ENCODE peak calls at places on chromosome 4, in nine cellular contexts. One of them, this sample, is unnamed.

GRCh38 chr4:19134685-19135084 is 1113.1 kb upstream of the LCORL start:
- DNase-seq in breast epithelium: no peak
- DNase-seq in nephron progenitor cell: no peak
- DNase-seq in endodermal cell: no peak
- DNase-seq in Panc1: no peak
- DNase-seq in CD4-positive, alpha-beta T cell: no peak
- DNase-seq in A549: no peak
- DNase-seq in B cell: no peak
- DNase-seq in gastrocnemius medialis: no peak
- DNase-seq in this sample: no peak

GRCh38 chr4:138341739-138342415 is 99.7 kb upstream of the SLC7A11 start:
- DNase-seq in breast epithelium: no peak
- DNase-seq in Panc1: no peak
- DNase-seq in A549: no peak
- DNase-seq in gastrocnemius medialis: no peak
- DNase-seq in CD4-positive, alpha-beta T cell: no peak
- DNase-seq in nephron progenitor cell: no peak
- DNase-seq in endodermal cell: no peak
- DNase-seq in B cell: no peak
- DNase-seq in this sample: no peak

GRCh38 chr4:185529413-185529812 is 5.9 kb downstream of the PDLIM3 start:
- DNase-seq in breast epithelium: no peak
- DNase-seq in nephron progenitor cell: no peak
- DNase-seq in CD4-positive, alpha-beta T cell: no peak
- DNase-seq in A549: no peak
- DNase-seq in Panc1: no peak
- DNase-seq in B cell: no peak
- DNase-seq in gastrocnemius medialis: peak
- DNase-seq in endodermal cell: no peak
- DNase-seq in this sample: no peak

GRCh38 chr4:52823478-52824092 is 38.5 kb upstream of the RASL11B start:
- DNase-seq in CD4-positive, alpha-beta T cell: no peak
- DNase-seq in B cell: no peak
- DNase-seq in A549: no peak
- DNase-seq in gastrocnemius medialis: no peak
- DNase-seq in breast epithelium: no peak
- DNase-seq in endodermal cell: no peak
- DNase-seq in nephron progenitor cell: no peak
- DNase-seq in Panc1: no peak
- DNase-seq in this sample: no peak

GRCh38 chr4:16524911-16525574 is 298.8 kb upstream of the TAPT1 start:
- DNase-seq in CD4-positive, alpha-beta T cell: no peak
- DNase-seq in B cell: no peak
- DNase-seq in Panc1: no peak
- DNase-seq in endodermal cell: no peak
- DNase-seq in nephron progenitor cell: no peak
- DNase-seq in breast epithelium: no peak
- DNase-seq in A549: no peak
- DNase-seq in gastrocnemius medialis: no peak
- DNase-seq in this sample: no peak

GRCh38 chr4:18894928-18895327 is 873.4 kb upstream of the LCORL start:
- DNase-seq in CD4-positive, alpha-beta T cell: no peak
- DNase-seq in nephron progenitor cell: no peak
- DNase-seq in B cell: no peak
- DNase-seq in breast epithelium: no peak
- DNase-seq in endodermal cell: no peak
- DNase-seq in Panc1: no peak
- DNase-seq in gastrocnemius medialis: no peak
- DNase-seq in A549: no peak
- DNase-seq in this sample: no peak

GRCh38 chr4:123524958-123525628 is 128.5 kb downstream of the SPRY1 start:
- DNase-seq in endodermal cell: no peak
- DNase-seq in CD4-positive, alpha-beta T cell: no peak
- DNase-seq in B cell: no peak
- DNase-seq in breast epithelium: no peak
- DNase-seq in A549: no peak
- DNase-seq in nephron progenitor cell: no peak
- DNase-seq in Panc1: no peak
- DNase-seq in gastrocnemius medialis: no peak
- DNase-seq in this sample: no peak

GRCh38 chr4:177484613-177485021 is 42.4 kb upstream of the AGA start:
- DNase-seq in A549: no peak
- DNase-seq in nephron progenitor cell: no peak
- DNase-seq in endodermal cell: no peak
- DNase-seq in CD4-positive, alpha-beta T cell: no peak
- DNase-seq in breast epithelium: no peak
- DNase-seq in Panc1: no peak
- DNase-seq in gastrocnemius medialis: no peak
- DNase-seq in B cell: no peak
- DNase-seq in this sample: no peak

GRCh38 chr4:56217383-56217890 is 169.9 kb downstream of the AASDH start:
- DNase-seq in breast epithelium: no peak
- DNase-seq in B cell: no peak
- DNase-seq in nephron progenitor cell: no peak
- DNase-seq in endodermal cell: no peak
- DNase-seq in A549: no peak
- DNase-seq in Panc1: no peak
- DNase-seq in gastrocnemius medialis: no peak
- DNase-seq in CD4-positive, alpha-beta T cell: no peak
- DNase-seq in this sample: no peak

GRCh38 chr4:150127757-150128156 is 49.5 kb downstream of the DCLK2 start:
- DNase-seq in breast epithelium: no peak
- DNase-seq in A549: no peak
- DNase-seq in B cell: no peak
- DNase-seq in nephron progenitor cell: no peak
- DNase-seq in Panc1: no peak
- DNase-seq in gastrocnemius medialis: no peak
- DNase-seq in CD4-positive, alpha-beta T cell: no peak
- DNase-seq in endodermal cell: no peak
- DNase-seq in this sample: no peak

GRCh38 chr4:109462297-109462696 is 28.7 kb downstream of the SEC24B start:
- DNase-seq in breast epithelium: no peak
- DNase-seq in nephron progenitor cell: no peak
- DNase-seq in CD4-positive, alpha-beta T cell: no peak
- DNase-seq in Panc1: no peak
- DNase-seq in endodermal cell: no peak
- DNase-seq in B cell: no peak
- DNase-seq in A549: no peak
- DNase-seq in gastrocnemius medialis: no peak
- DNase-seq in this sample: no peak

GRCh38 chr4:188663369-188663768 is 524.1 kb downstream of the TRIML1 start:
- DNase-seq in gastrocnemius medialis: no peak
- DNase-seq in B cell: no peak
- DNase-seq in Panc1: no peak
- DNase-seq in endodermal cell: no peak
- DNase-seq in breast epithelium: no peak
- DNase-seq in CD4-positive, alpha-beta T cell: no peak
- DNase-seq in A549: no peak
- DNase-seq in nephron progenitor cell: no peak
- DNase-seq in this sample: no peak

GRCh38 chr4:188661502-188661901 is 522.3 kb downstream of the TRIML1 start:
- DNase-seq in Panc1: no peak
- DNase-seq in A549: no peak
- DNase-seq in B cell: no peak
- DNase-seq in breast epithelium: no peak
- DNase-seq in endodermal cell: no peak
- DNase-seq in CD4-positive, alpha-beta T cell: no peak
- DNase-seq in gastrocnemius medialis: no peak
- DNase-seq in nephron progenitor cell: no peak
- DNase-seq in this sample: no peak

GRCh38 chr4:188660796-188661195 is 521.6 kb downstream of the TRIML1 start:
- DNase-seq in nephron progenitor cell: no peak
- DNase-seq in A549: no peak
- DNase-seq in B cell: no peak
- DNase-seq in CD4-positive, alpha-beta T cell: no peak
- DNase-seq in breast epithelium: no peak
- DNase-seq in endodermal cell: peak
- DNase-seq in gastrocnemius medialis: no peak
- DNase-seq in Panc1: no peak
- DNase-seq in this sample: no peak

GRCh38 chr4:188657365-188657764 is 518.1 kb downstream of the TRIML1 start:
- DNase-seq in endodermal cell: peak
- DNase-seq in nephron progenitor cell: no peak
- DNase-seq in CD4-positive, alpha-beta T cell: no peak
- DNase-seq in gastrocnemius medialis: no peak
- DNase-seq in B cell: no peak
- DNase-seq in breast epithelium: no peak
- DNase-seq in Panc1: no peak
- DNase-seq in A549: no peak
- DNase-seq in this sample: no peak

DNA sequence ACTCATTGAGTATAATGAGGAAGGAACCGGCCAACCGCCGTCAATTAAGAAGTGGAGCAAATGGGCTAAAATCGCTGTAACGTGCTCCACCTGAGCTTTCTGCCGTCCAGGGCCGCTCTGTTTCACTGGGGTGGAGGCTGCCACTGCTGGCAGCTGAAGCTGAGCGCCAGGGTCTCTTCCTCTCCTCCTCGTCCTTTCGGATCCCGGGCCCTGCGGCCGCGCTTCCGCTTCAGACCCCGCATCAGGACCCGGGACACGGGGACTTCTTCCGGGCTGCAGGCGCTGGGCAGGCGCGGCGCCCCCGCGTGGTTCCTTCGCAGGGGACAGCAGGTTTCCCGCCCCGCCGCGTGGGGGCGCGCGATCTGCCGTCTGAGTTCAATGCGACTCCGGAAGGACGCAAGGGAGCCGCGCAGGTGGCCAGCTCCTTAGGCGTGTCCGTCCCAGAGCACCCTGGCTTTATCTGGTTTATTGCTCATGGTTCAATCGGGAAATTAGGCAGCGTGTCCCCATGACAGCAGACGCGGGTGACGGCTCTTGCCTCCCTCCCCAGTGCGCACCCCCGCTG is 519.8 kb downstream of the TRIML1 start:
- DNase-seq in B cell: no peak
- DNase-seq in A549: no peak
- DNase-seq in gastrocnemius medialis: no peak
- DNase-seq in breast epithelium: no peak
- DNase-seq in Panc1: no peak
- DNase-seq in nephron progenitor cell: no peak
- DNase-seq in CD4-positive, alpha-beta T cell: no peak
- DNase-seq in endodermal cell: peak
- DNase-seq in this sample: no peak
- TF ChIP-seq CTCF in B cell: no peak
- TF ChIP-seq CTCF in A549: no peak
- TF ChIP-seq CTCF in gastrocnemius medialis: no peak
- TF ChIP-seq CTCF in breast epithelium: no peak
- TF ChIP-seq CTCF in Panc1: no peak
- TF ChIP-seq CTCF in nephron progenitor cell: no peak
- TF ChIP-seq CTCF in CD4-positive, alpha-beta T cell: no peak
- TF ChIP-seq CTCF in endodermal cell: peak
- TF ChIP-seq CTCF in this sample: no peak

GRCh38 chr4:7334521-7335275 is 100.0 kb downstream of the PSAPL1 start:
- DNase-seq in Panc1: no peak
- DNase-seq in gastrocnemius medialis: no peak
- DNase-seq in B cell: no peak
- DNase-seq in CD4-positive, alpha-beta T cell: no peak
- DNase-seq in endodermal cell: no peak
- DNase-seq in A549: no peak
- DNase-seq in breast epithelium: no peak
- DNase-seq in nephron progenitor cell: no peak
- DNase-seq in this sample: no peak

GRCh38 chr4:7333024-7333780 is 101.5 kb downstream of the PSAPL1 start:
- DNase-seq in Panc1: no peak
- DNase-seq in gastrocnemius medialis: no peak
- DNase-seq in breast epithelium: no peak
- DNase-seq in B cell: no peak
- DNase-seq in endodermal cell: no peak
- DNase-seq in nephron progenitor cell: no peak
- DNase-seq in CD4-positive, alpha-beta T cell: no peak
- DNase-seq in A549: no peak
- DNase-seq in this sample: no peak

GRCh38 chr4:7335363-7336066 is 99.2 kb downstream of the PSAPL1 start:
- DNase-seq in Panc1: no peak
- DNase-seq in endodermal cell: peak
- DNase-seq in A549: peak
- DNase-seq in CD4-positive, alpha-beta T cell: no peak
- DNase-seq in gastrocnemius medialis: peak
- DNase-seq in B cell: no peak
- DNase-seq in nephron progenitor cell: peak
- DNase-seq in breast epithelium: no peak
- DNase-seq in this sample: no peak

GRCh38 chr4:7332216-7333023 is 102.3 kb downstream of the PSAPL1 start:
- DNase-seq in Panc1: no peak
- DNase-seq in breast epithelium: no peak
- DNase-seq in gastrocnemius medialis: no peak
- DNase-seq in endodermal cell: no peak
- DNase-seq in B cell: no peak
- DNase-seq in nephron progenitor cell: no peak
- DNase-seq in A549: no peak
- DNase-seq in CD4-positive, alpha-beta T cell: no peak
- DNase-seq in this sample: no peak

GRCh38 chr4:7333801-7334421 is 100.8 kb downstream of the PSAPL1 start:
- DNase-seq in gastrocnemius medialis: no peak
- DNase-seq in A549: no peak
- DNase-seq in breast epithelium: no peak
- DNase-seq in nephron progenitor cell: no peak
- DNase-seq in Panc1: no peak
- DNase-seq in CD4-positive, alpha-beta T cell: no peak
- DNase-seq in B cell: no peak
- DNase-seq in endodermal cell: peak
- DNase-seq in this sample: no peak
- TF ChIP-seq CTCF in gastrocnemius medialis: no peak
- TF ChIP-seq CTCF in A549: no peak
- TF ChIP-seq CTCF in breast epithelium: no peak
- TF ChIP-seq CTCF in nephron progenitor cell: no peak
- TF ChIP-seq CTCF in Panc1: no peak
- TF ChIP-seq CTCF in CD4-positive, alpha-beta T cell: no peak
- TF ChIP-seq CTCF in B cell: no peak
- TF ChIP-seq CTCF in endodermal cell: peak
- TF ChIP-seq CTCF in this sample: no peak

DNA sequence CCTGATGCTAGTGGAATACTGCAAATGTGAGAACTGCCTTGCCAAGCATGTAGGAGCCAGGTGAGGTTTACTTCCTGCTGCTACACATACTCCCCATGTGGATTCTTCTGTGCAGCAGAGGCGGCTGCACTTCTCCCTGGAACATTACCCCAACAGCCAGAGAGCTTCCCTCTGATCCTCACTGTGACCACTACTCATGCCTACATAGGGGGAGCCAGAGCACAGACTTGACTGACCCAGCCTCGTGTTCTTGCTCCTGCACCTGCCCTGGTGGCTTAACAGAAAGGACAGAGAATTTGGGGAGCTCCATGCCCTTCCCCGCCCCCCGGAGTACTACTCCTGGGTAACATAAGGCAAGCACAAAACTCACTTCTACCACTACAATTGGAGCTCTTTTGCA is 38.4 kb downstream of the UGT2A2 start:
- DNase-seq in A549: no peak
- DNase-seq in breast epithelium: no peak
- DNase-seq in Panc1: no peak
- DNase-seq in gastrocnemius medialis: no peak
- DNase-seq in nephron progenitor cell: no peak
- DNase-seq in CD4-positive, alpha-beta T cell: no peak
- DNase-seq in endodermal cell: peak
- DNase-seq in B cell: no peak
- DNase-seq in this sample: no peak
- TF ChIP-seq CTCF in A549: no peak
- TF ChIP-seq CTCF in breast epithelium: no peak
- TF ChIP-seq CTCF in Panc1: no peak
- TF ChIP-seq CTCF in gastrocnemius medialis: no peak
- TF ChIP-seq CTCF in nephron progenitor cell: no peak
- TF ChIP-seq CTCF in CD4-positive, alpha-beta T cell: no peak
- TF ChIP-seq CTCF in endodermal cell: peak
- TF ChIP-seq CTCF in B cell: no peak
- TF ChIP-seq CTCF in this sample: no peak

GRCh38 chr4:180953572-180953971 is 1289.6 kb upstream of the TENM3 start:
- DNase-seq in gastrocnemius medialis: no peak
- DNase-seq in Panc1: no peak
- DNase-seq in breast epithelium: no peak
- DNase-seq in CD4-positive, alpha-beta T cell: no peak
- DNase-seq in endodermal cell: peak
- DNase-seq in B cell: no peak
- DNase-seq in nephron progenitor cell: peak
- DNase-seq in A549: no peak
- DNase-seq in this sample: no peak
- TF ChIP-seq CTCF in gastrocnemius medialis: no peak
- TF ChIP-seq CTCF in Panc1: no peak
- TF ChIP-seq CTCF in breast epithelium: no peak
- TF ChIP-seq CTCF in CD4-positive, alpha-beta T cell: no peak
- TF ChIP-seq CTCF in endodermal cell: peak
- TF ChIP-seq CTCF in B cell: no peak
- TF ChIP-seq CTCF in nephron progenitor cell: peak
- TF ChIP-seq CTCF in A549: no peak
- TF ChIP-seq CTCF in this sample: no peak

This sample was measured in type B pancreatic cell.